ENCODE peak calls at places on chromosomes 2 and 18, in four cellular contexts. U is GM12878, R is GM12891, M is H1. G is an unnamed sample.

GRCh38 chr2:98569197-98569793 is 39.0 kb downstream of the COA5 start:
- DNase-seq in U (no peak), M (peak), R (peak), G (peak)

GRCh38 chr2:85421706-85422457 is 3.4 kb downstream of the SH2D6 start:
- DNase-seq in M (no peak), U (no peak), R (no peak), G (no peak)

GRCh38 chr2:19027621-19028020 is 330.8 kb downstream of the OSR1 start:
- DNase-seq in M (no peak), R (no peak), U (no peak), G (no peak)

GRCh38 chr2:223076573-223076972 is 24.6 kb downstream of the KCNE4 start:
- DNase-seq in U (no peak), R (no peak), M (no peak), G (no peak)

GRCh38 chr2:163601377-163601776 is 134.4 kb downstream of the FIGN start:
- DNase-seq in M (no peak), R (no peak), U (no peak), G (no peak)

GRCh38 chr18:11741505-11742145 is 52.6 kb downstream of the GNAL start:
- DNase-seq in U (no peak), R (no peak), M (no peak), G (no peak)

GRCh38 chr18:76494181-76494540 is 881 bp downstream of the ZNF516 start:
- DNase-seq in R (no peak), M (no peak), U (no peak), G (no peak)

GRCh38 chr2:120919216-120919615 is 183.5 kb downstream of the GLI2 start:
- DNase-seq in U (no peak), R (no peak), M (no peak), G (no peak)

GRCh38 chr2:148614024-148614331 is 30.6 kb upstream of the EPC2 start:
- DNase-seq in M (peak), R (no peak), U (no peak), G (no peak)

GRCh38 chr2:11344342-11344955 is at the start of gene ROCK2:
- DNase-seq in M (peak), U (no peak), R (peak), G (peak)

GRCh38 chr2:237616373-237617304 is 10.7 kb upstream of the LRRFIP1 start:
- DNase-seq in U (no peak), R (no peak), M (no peak), G (no peak)

GRCh38 chr2:240741091-240741490 is 49.4 kb downstream of the AQP12A start:
- DNase-seq in U (no peak), M (no peak), R (no peak), G (no peak)

GRCh38 chr2:222943820-222944219 is 83.0 kb downstream of the ACSL3 start:
- DNase-seq in M (no peak), R (no peak), U (no peak), G (no peak)

DNA sequence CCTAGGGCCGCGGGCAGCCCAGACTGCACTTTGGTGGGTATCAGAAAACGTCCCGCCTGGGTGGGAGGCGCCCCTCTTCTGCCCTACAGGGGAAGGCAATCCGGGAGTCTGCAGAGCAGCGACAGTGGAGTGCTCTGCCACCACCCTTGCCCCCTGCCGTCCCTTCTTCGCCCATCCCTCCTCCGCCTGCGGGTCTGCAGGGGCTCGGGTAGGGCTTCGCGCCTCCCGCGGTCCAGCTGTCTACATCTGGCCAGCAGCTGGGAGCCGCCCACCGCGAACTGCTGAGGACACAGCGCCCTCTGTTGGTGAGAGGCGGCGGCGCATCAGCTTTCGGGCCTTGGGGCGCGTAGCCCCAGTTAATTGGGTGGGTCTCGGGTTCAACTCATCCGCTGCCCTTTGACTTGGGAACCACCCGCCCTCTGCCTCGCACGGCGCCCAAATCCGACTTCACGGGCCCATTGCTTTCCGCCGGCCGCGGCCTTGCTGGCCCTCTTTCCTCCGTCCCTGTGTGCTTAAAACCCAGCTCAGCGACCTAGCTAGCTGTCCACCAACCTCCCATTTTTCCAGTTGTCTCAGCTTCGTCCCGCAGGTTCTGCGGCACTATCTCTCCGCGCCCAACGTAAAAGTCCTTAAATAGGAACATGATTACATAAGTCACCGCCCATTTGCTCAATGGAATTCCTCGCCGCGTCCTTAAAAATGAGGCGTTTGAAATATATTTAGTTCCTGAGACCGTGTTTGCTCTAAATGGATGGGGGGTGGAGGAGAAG is 17.6 kb downstream of the WNT10A start:
- DNase-seq in U (no peak), M (peak), R (peak), G (peak)
- TF ChIP-seq TAF1 in U (no peak), M (no peak), R (no peak), G (no peak)

DNA sequence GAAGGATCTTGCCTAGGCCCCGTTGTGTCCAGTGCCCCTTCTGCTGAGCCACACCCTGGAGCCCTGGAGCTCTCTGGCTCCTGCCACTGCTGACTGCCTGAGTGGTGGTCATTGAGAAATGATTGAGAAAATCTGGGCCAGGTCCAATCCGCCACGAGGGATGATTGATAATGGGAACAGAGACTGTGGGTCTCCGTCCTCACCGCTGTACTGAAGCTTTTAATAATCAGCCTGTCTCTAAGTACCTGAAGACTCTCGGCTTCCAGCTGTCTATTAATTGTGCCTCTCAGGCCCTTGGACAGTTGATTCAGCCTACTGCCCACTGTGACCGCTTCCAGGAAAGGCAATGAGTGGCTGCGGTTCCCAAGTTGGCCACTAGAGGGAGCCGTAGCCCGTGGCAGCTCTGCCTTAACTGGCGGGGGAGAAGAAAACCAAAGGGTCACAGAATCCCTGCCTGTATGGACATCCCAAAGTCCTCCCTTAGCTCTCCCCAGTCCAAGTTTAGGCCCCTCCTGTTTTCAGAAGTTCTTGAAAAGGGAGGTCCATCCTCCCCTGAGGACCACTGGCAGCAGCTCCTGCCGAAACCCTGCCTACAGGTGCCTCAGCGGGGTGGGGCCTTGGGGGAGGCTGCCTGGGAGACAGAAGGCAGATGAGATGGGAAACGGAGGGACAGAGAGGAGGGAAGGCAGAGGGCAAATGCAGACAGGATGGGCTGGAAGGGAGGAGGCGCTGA is 213.6 kb downstream of the TNS1 start:
- DNase-seq in R (peak), U (no peak), M (peak), G (peak)
- TF ChIP-seq POLR2A in R (no peak), U (no peak), M (no peak), G (no peak)

DNA sequence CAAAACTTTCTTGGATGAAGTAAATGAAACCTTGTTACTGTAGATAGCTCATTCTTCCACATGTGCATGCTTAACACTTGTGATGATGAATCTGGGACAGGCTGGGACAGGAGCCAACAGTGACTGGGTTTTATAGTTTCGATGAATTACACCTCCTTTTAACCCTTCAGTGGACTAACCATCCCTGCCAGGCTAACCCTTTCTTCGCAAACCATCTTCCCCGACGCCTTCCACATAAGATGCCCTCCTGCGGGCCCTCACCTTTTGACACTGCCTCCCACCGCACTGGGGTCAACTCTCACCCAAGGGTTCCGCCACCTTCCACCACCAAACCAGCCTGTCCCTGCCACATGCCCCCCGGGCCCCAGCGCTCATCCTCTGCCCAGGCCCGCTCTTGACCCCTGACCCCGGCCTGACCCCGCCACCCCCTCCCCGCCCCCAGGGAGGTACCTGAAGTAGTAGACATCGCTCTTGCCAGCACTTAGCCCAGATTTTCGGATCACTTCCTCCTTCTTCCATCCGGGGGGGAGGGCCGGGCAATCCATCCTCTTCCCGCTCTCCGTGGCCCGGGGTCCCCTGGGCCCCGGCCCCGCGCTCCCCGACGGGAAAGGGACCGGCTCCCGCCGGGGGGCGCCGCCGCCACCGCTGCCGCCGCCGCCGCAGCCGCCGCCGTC is 764 bp downstream of the MBD2 start:
- DNase-seq in R (no peak), M (peak), U (no peak), G (peak)
- TF ChIP-seq POLR2AphosphoS5 in R (no peak), M (no peak), U (peak), G (no peak)

GRCh38 chr2:46053502-46054094 is 243.6 kb upstream of the EPAS1 start:
- DNase-seq in U (no peak), M (no peak), R (no peak), G (no peak)
- TF ChIP-seq TAF1 in U (no peak), M (no peak), R (no peak), G (no peak)

GRCh38 chr2:235543126-235543750 is 49.4 kb downstream of the AGAP1 start:
- DNase-seq in R (no peak), U (no peak), M (no peak), G (no peak)
- TF ChIP-seq POLR2A in R (no peak), U (no peak), M (no peak), G (no peak)

GRCh38 chr2:69945447-69945846 is 16.0 kb downstream of the ASPRV1 start:
- DNase-seq in R (no peak), U (no peak), M (no peak), G (no peak)
- TF ChIP-seq POLR2AphosphoS5 in R (no peak), U (no peak), M (no peak), G (no peak)

DNA sequence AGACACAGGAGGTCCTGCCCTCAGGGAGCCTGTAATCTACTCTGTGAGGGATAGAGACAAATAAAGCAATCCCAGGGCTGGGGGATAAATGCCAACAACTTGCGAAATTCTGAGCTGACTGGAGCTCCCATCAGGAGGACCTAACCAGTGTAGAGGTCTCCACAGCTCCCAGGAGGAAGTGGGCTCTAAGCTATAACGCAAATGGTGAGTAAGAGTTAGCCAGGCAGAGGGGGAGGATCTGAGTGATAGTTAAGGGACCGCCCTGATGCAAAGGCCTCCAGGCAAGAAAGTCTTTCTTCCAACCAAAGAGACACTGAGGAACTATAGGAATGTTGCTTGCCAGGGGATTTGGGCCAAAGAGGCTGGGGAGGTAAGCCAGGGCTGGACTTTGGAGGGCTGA is 16.0 kb upstream of the ZNF532 start:
- DNase-seq in U (no peak), M (no peak), R (no peak), G (no peak)
- TF ChIP-seq TAF1 in U (no peak), M (no peak), R (no peak), G (no peak)

DNA sequence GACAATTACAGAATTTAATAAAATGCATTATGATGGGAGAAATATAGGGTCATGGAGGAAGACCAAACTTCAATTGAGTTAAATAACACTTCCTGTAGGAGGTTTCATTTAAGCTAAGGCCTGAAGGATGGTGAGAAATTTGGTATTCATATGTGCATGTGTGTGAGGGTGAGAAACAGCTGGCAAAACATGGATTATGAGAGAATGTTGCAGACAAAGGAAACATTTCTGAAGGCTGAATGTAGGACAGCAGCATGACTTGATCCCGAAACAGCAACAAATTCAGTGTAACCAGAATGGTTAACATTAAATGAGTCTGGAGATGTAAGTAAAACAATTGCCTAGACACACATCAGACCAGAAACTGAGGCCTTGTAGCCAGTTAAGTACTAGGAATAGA is 630.8 kb downstream of the NR4A2 start:
- DNase-seq in U (no peak), M (no peak), R (no peak), G (no peak)
- TF ChIP-seq POLR2A in U (no peak), M (no peak), R (no peak), G (no peak)

GRCh38 chr18:8496186-8496585 is 113.1 kb upstream of the RAB12 start:
- DNase-seq in M (no peak), R (no peak), U (no peak), G (no peak)

GRCh38 chr18:8503287-8503686 is 106.0 kb upstream of the RAB12 start:
- DNase-seq in U (no peak), R (no peak), M (no peak), G (no peak)

GRCh38 chr18:8501044-8501443 is 108.2 kb upstream of the RAB12 start:
- DNase-seq in U (no peak), R (no peak), M (no peak), G (no peak)

GRCh38 chr18:8498905-8499304 is 110.3 kb upstream of the RAB12 start:
- DNase-seq in R (no peak), U (no peak), M (no peak), G (no peak)

GRCh38 chr18:8499810-8500663 is 109.2 kb upstream of the RAB12 start:
- DNase-seq in M (no peak), U (no peak), R (no peak), G (no peak)
- TF ChIP-seq POLR2AphosphoS5 in M (no peak), U (no peak), R (no peak), G (no peak)